ENCODE peak calls at places on chromosomes 16 and 17, in seven cellular contexts. S is H1, R is IMR-90, H is mesendoderm, Q is H9, Z is neuronal stem cell, T is trophoblast cell. M is an unnamed sample.

GRCh38 chr17:57629470-57629869 is 115.6 kb downstream of the CCDC182 start:
- DNase-seq in S (no peak), R (no peak), H (no peak), Q (no peak), Z (no peak), T (peak), M (no peak)

GRCh38 chr17:61267847-61268246 is 131.8 kb upstream of the TBX2 start:
- DNase-seq in S (no peak), R (no peak), H (no peak), Q (no peak), Z (no peak), T (no peak), M (no peak)

GRCh38 chr16:12661656-12662172 is 142.0 kb downstream of the CPPED1 start:
- DNase-seq in S (peak), R (peak), H (peak), Q (peak), Z (peak), T (peak), M (peak)

GRCh38 chr17:48752399-48753288 is 24.1 kb upstream of the HOXB13 start:
- DNase-seq in S (no peak), R (no peak), H (no peak), Q (peak), Z (no peak), T (no peak), M (no peak)

GRCh38 chr17:78774956-78775571 is 7.0 kb downstream of the CYTH1 start:
- DNase-seq in S (no peak), R (no peak), H (no peak), Q (no peak), Z (no peak), T (no peak), M (no peak)

GRCh38 chr16:17475104-17475503 is 4.3 kb upstream of the XYLT1 start:
- DNase-seq in S (no peak), R (no peak), H (no peak), Q (no peak), Z (no peak), T (no peak), M (no peak)

GRCh38 chr17:59666235-59666634 is 41.0 kb downstream of the PTRH2 start:
- DNase-seq in S (no peak), R (no peak), H (no peak), Q (no peak), Z (no peak), T (no peak), M (no peak)

GRCh38 chr17:76784926-76785325 is 47.0 kb downstream of the MFSD11 start:
- DNase-seq in S (no peak), R (no peak), H (no peak), Q (no peak), Z (no peak), T (no peak), M (no peak)

GRCh38 chr17:67376892-67377726 is at the start of gene PITPNC1:
- DNase-seq in S (peak), R (peak), H (peak), Q (peak), Z (peak), T (peak), M (peak)

GRCh38 chr16:239948-240277 is 5.3 kb downstream of the FAM234A start:
- DNase-seq in S (no peak), R (peak), H (no peak), Q (no peak), Z (no peak), T (peak), M (peak)

GRCh38 chr17:60579090-60579489 is 20.9 kb upstream of the PPM1D start:
- DNase-seq in S (no peak), R (peak), H (no peak), Q (no peak), Z (no peak), T (no peak), M (peak)

GRCh38 chr16:85137323-85138072 is 25.2 kb upstream of the CIBAR2 start:
- DNase-seq in S (no peak), R (peak), H (no peak), Q (no peak), Z (no peak), T (peak), M (peak)

GRCh38 chr17:67378444-67379250 is 1.6 kb downstream of the PITPNC1 start:
- DNase-seq in S (peak), R (peak), H (peak), Q (peak), Z (peak), T (peak), M (peak)

GRCh38 chr16:3881499-3881995 is 1.0 kb upstream of the CREBBP start:
- DNase-seq in S (peak), R (no peak), H (peak), Q (peak), Z (no peak), T (no peak), M (no peak)

GRCh38 chr16:82456683-82457082 is 170.1 kb upstream of the CDH13 start:
- DNase-seq in S (peak), R (peak), H (peak), Q (peak), Z (peak), T (peak), M (peak)

GRCh38 chr17:49191407-49191916 is 18.9 kb downstream of the GNGT2 start:
- DNase-seq in S (no peak), R (no peak), H (no peak), Q (no peak), Z (no peak), T (no peak), M (no peak)

GRCh38 chr16:29745126-29745852 is 501 bp downstream of the C16orf54 start:
- DNase-seq in S (no peak), R (no peak), H (no peak), Q (no peak), Z (no peak), T (no peak), M (no peak)

GRCh38 chr17:27567563-27567859 is 63.5 kb upstream of the LGALS9 start:
- DNase-seq in S (no peak), R (no peak), H (no peak), Q (no peak), Z (no peak), T (no peak), M (no peak)

GRCh38 chr17:44095647-44096496 is 25.3 kb downstream of the G6PC3 start:
- DNase-seq in S (peak), R (peak), H (peak), Q (peak), Z (peak), T (no peak), M (peak)

GRCh38 chr17:56762144-56762543 is 71.6 kb downstream of the C17orf67 start:
- DNase-seq in S (no peak), R (no peak), H (no peak), Q (no peak), Z (no peak), T (no peak), M (no peak)

GRCh38 chr17:77742579-77742978 is 215.9 kb upstream of the TNRC6C start:
- DNase-seq in S (no peak), R (no peak), H (peak), Q (no peak), Z (peak), T (no peak), M (no peak)

GRCh38 chr17:67834634-67835033 is 9.3 kb downstream of the BPTF start:
- DNase-seq in S (peak), R (no peak), H (no peak), Q (no peak), Z (no peak), T (no peak), M (no peak)

GRCh38 chr17:61397086-61397842 is 2.4 kb upstream of the TBX2 start:
- DNase-seq in S (peak), R (peak), H (peak), Q (peak), Z (no peak), T (no peak), M (peak)

GRCh38 chr16:30417447-30418349 is 10.3 kb downstream of the ZNF771 start:
- DNase-seq in S (peak), R (peak), H (peak), Q (peak), Z (peak), T (peak), M (peak)

GRCh38 chr17:46787478-46787877 is 31.0 kb downstream of the WNT3 start:
- DNase-seq in S (no peak), R (no peak), H (no peak), Q (no peak), Z (no peak), T (no peak), M (no peak)

GRCh38 chr17:47850692-47851573 is at the start of gene SP6:
- DNase-seq in S (peak), R (peak), H (peak), Q (peak), Z (peak), T (peak), M (peak)

GRCh38 chr17:72737291-72737690 is 355.2 kb downstream of the SLC39A11 start:
- DNase-seq in S (no peak), R (no peak), H (no peak), Q (no peak), Z (no peak), T (no peak), M (no peak)

GRCh38 chr17:29070795-29071194 is 27.9 kb downstream of the PIPOX start:
- DNase-seq in S (no peak), R (no peak), H (no peak), Q (no peak), Z (no peak), T (peak), M (no peak)

GRCh38 chr16:77246160-77246559 is 47.0 kb downstream of the SYCE1L start:
- DNase-seq in S (no peak), R (no peak), H (no peak), Q (no peak), Z (no peak), T (no peak), M (no peak)

GRCh38 chr16:20774703-20775362 is 11.0 kb downstream of the ACSM3 start:
- DNase-seq in S (peak), R (peak), H (peak), Q (peak), Z (peak), T (peak), M (peak)

DNA sequence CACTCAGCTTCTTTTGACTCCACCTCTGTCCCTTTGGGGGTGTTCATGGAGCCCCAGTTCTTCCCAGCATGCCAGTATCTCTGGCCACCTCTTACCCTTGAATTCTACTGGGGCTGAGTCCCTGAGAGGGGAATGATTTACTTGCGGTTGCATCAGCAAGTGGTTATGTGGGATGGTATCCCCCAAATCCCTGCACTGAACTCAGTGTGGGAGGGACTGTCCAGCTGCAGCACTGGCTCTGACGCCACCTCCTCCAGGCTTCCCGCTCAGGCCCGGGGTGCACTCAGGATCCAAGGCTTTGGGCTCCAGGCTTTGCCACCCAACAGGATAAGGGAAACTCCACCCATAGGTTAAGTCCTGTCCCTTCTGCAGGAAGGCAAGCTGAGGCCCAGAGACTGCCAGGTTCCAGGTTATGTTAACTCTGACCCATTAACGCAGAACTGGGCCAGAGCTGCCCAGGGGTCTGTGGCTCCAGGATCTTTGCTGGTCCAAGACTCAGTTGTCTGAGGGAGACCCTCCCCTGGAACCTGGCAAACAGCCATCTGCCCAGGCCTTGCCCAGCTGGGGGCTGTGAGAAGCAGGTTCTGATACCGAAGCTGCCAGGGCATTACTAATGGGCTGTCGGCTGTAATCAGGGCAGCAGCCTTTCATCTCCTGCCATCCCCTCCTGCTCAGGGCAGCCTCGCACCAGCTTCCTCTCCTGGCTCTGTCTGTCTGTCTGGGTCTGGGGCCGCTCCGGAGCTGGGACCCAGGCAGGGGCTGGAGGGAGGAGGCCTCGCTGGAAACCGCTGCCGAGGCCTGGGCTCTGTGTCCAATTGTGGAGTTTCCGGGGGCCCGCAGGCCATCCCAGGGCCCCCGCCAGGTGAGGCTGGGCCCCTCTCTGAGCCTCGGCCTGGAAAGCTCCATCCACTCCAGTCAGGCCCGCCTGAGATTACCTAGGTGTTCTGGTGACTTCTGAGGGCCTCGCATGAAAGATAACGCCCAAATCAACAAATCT is 21.4 kb upstream of the BRD7 start:
- DNase-seq in S (peak), R (no peak), H (no peak), Q (no peak), Z (no peak), T (no peak), M (no peak)
- H3K18ac ChIP-seq in S (no peak), R (no peak), H (no peak), Q (no peak), Z (peak), T (no peak), M (no peak)

GRCh38 chr17:39663688-39664580 is 1.2 kb upstream of the TCAP start:
- DNase-seq in S (peak), R (no peak), H (peak), Q (peak), Z (no peak), T (peak), M (peak)
- H3K4ac ChIP-seq in S (peak), R (no peak), H (no peak), Q (no peak), Z (no peak), T (no peak), M (no peak)

DNA sequence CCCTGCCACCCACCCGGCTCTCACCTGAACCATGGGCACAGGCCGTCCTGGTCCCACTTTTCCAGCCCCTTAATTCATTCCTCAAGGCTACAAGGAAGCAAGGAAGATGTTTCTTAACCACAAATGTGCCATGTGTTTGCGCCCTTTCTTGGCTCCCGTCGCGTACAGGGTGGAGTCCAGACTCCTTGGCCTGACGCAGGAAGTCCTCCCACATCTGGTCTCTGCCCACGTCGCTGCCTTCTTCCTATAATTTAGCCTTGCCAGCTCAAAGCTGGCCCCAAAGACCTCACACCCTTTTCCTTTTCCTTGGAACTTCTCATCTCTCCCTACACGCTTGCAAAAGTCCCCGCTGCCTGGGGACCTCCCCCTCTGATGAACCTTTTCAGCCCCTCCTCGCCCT is 38.8 kb upstream of the BHLHA9 start:
- DNase-seq in S (no peak), R (no peak), H (no peak), Q (no peak), Z (no peak), T (peak), M (no peak)
- H2AK5ac ChIP-seq in S (no peak), R (no peak), H (no peak), Q (no peak), Z (no peak), T (no peak), M (no peak)

DNA sequence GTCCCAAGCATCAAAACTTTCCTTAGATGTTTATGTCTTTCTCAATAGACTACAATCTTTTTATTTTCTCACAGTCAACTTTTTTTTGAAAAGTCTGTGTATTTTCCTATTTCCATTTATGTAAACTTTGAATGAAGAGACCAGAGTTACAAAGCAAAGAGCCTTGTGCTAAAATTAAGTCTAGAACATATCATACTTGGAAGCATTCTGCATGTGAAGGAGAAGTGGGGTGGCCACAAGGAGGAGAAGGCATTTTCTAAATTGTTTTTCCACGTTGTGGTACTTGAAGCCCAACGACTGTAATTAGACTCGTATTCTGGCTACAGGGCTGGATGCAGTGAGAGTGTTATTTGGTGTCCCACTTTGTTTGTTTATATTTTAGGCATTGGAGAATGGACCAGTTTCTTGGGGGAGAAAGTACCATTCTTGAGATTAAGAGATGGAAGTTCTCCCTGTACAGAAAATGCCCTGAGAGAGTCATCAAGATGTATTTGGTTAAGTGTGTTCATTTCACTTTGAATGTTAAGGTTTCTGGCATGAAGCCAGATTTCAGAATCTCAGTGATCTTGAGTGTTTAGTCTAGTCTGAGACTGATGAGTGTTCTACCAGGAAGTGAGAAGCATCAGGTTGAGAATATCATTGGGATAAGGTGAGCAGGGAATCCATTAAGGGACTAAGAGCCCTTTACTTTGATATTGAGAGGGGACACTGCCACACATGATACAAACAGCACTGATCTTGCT is 71.6 kb downstream of the MAP2K6 start:
- DNase-seq in S (no peak), R (peak), H (no peak), Q (no peak), Z (no peak), T (no peak), M (peak)
- H3K18ac ChIP-seq in S (no peak), R (no peak), H (no peak), Q (no peak), Z (no peak), T (no peak), M (no peak)

GRCh38 chr17:31572341-31572740 is 180.9 kb downstream of the RAB11FIP4 start:
- DNase-seq in S (no peak), R (no peak), H (no peak), Q (no peak), Z (no peak), T (no peak), M (no peak)

GRCh38 chr17:31574458-31574857 is 183.0 kb downstream of the RAB11FIP4 start:
- DNase-seq in S (no peak), R (no peak), H (no peak), Q (no peak), Z (no peak), T (no peak), M (no peak)

GRCh38 chr17:31573047-31573446 is 181.6 kb downstream of the RAB11FIP4 start:
- DNase-seq in S (no peak), R (no peak), H (no peak), Q (no peak), Z (no peak), T (peak), M (no peak)

GRCh38 chr17:31575043-31575442 is 183.6 kb downstream of the RAB11FIP4 start:
- DNase-seq in S (no peak), R (no peak), H (no peak), Q (no peak), Z (no peak), T (no peak), M (no peak)

DNA sequence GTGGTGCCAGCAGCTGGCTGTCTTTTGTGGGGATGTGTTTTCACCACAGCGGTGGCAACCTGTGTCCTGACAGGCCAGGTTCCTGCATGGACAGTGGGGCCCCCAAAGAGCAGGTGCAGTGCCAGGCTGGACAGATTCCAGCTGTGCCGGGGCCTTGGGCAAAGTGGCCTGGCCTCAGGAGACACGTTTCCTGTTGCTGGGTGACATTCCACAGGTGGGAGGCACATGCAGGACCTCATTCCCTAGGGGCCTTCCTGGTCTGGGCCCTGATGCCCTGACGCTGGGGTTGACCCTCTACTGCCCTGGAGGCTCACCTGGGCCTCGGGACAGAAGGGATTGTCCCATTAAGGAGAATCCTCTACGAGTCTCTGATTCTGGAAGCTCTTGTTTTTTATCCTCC is 182.4 kb downstream of the RAB11FIP4 start:
- DNase-seq in S (no peak), R (no peak), H (no peak), Q (no peak), Z (no peak), T (peak), M (no peak)
- H3K4ac ChIP-seq in S (no peak), R (peak), H (no peak), Q (no peak), Z (no peak), T (no peak), M (no peak)

GRCh38 chr17:51505450-51505849 is 245.1 kb downstream of the UTP18 start:
- DNase-seq in S (no peak), R (no peak), H (no peak), Q (no peak), Z (no peak), T (no peak), M (no peak)

GRCh38 chr17:51496378-51496777 is 236.0 kb downstream of the UTP18 start:
- DNase-seq in S (no peak), R (no peak), H (no peak), Q (no peak), Z (no peak), T (no peak), M (no peak)

GRCh38 chr17:51499906-51500305 is 239.6 kb downstream of the UTP18 start:
- DNase-seq in S (no peak), R (no peak), H (no peak), Q (no peak), Z (no peak), T (no peak), M (no peak)

DNA sequence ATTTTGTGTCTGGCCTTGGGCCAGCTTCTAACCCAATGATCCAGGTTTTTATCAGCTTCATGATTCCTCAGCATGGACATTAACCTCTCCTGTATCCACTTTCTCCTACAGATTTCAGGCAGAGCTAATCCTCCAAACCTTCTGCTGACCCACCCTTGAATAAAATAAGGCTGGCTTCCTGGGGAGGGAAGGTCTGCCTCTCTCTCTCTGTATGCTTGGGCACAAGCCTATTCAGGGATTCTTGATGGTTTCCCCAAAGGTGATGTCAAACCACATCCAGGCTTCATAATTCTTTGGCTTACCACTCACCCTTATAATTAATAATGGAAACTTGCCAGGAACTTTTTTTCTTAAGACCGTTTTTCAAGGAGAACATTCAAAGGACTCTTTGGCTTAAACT is 240.1 kb downstream of the UTP18 start:
- DNase-seq in S (no peak), R (no peak), H (no peak), Q (no peak), Z (no peak), T (no peak), M (no peak)
- H2AK5ac ChIP-seq in S (no peak), R (no peak), H (no peak), Q (no peak), Z (no peak), T (no peak), M (no peak)

GRCh38 chr16:60636117-60636516 is 1400.1 kb downstream of the CDH8 start:
- DNase-seq in S (peak), R (no peak), H (peak), Q (no peak), Z (no peak), T (peak), M (no peak)
- H3K18ac ChIP-seq in S (no peak), R (no peak), H (no peak), Q (no peak), Z (no peak), T (no peak), M (no peak)

M was measured in mesenchymal stem cell.